ENCODE peak calls at places on chromosomes 6 and 20, in nine cellular contexts. V, W, Y, U, T, Q, R, D and Z are unnamed samples.
A peak's percentile ranks its signal among the peaks of the same experiment; 100 is the strongest.

GRCh38 chr6:20362623-20363022 is 39.1 kb upstream of the E2F3 start:
- DNase-seq in V (no peak), W (no peak), Y (no peak), U (no peak), T (no peak), Q (no peak), R (no peak), D (no peak), Z (no peak)

GRCh38 chr6:40409716-40410397 is 177.3 kb downstream of the LRFN2 start:
- DNase-seq in V (no peak), W (no peak), Y (no peak), U (no peak), T (no peak), Q (no peak), R (no peak), D (no peak), Z (no peak)

GRCh38 chr20:46062151-46062550 is 27.6 kb downstream of the NCOA5 start:
- DNase-seq in V (no peak), W (no peak), Y (no peak), U (no peak), T (no peak), Q (no peak), R (no peak), D (no peak), Z (no peak)

GRCh38 chr6:82951389-82951788 is 114.3 kb downstream of the UBE3D start:
- DNase-seq in V (no peak), W (peak; percentile 93), Y (no peak), U (no peak), T (no peak), Q (no peak), R (no peak), D (no peak), Z (no peak)

GRCh38 chr6:90631046-90631445 is 44.2 kb upstream of the MAP3K7 start:
- DNase-seq in V (no peak), W (no peak), Y (no peak), U (no peak), T (no peak), Q (no peak), R (no peak), D (no peak), Z (no peak)

GRCh38 chr6:107103082-107103481 is 12.2 kb downstream of the BEND3 start:
- DNase-seq in V (peak; percentile 55), W (no peak), Y (no peak), U (no peak), T (no peak), Q (no peak), R (no peak), D (no peak), Z (no peak)

GRCh38 chr20:48769111-48769879 is 58.5 kb downstream of the PREX1 start:
- DNase-seq in V (peak; percentile 41), W (no peak), Y (no peak), U (no peak), T (no peak), Q (no peak), R (no peak), D (peak; percentile 62), Z (peak; percentile 48)

GRCh38 chr20:4601630-4602296 is 119.9 kb upstream of the PRND start:
- DNase-seq in V (no peak), W (peak; percentile 74), Y (no peak), U (no peak), T (peak; percentile 83), Q (no peak), R (no peak), D (no peak), Z (peak; percentile 86)

GRCh38 chr20:19885981-19886665 is 128.1 kb downstream of the RIN2 start:
- DNase-seq in V (peak; percentile 7), W (peak; percentile 48), Y (no peak), U (no peak), T (peak; percentile 28), Q (peak; percentile 61), R (no peak), D (peak; percentile 45), Z (peak; percentile 31)

GRCh38 chr6:133774356-133774755 is 114.6 kb upstream of the TCF21 start:
- DNase-seq in V (no peak), W (peak; percentile 71), Y (no peak), U (no peak), T (peak; percentile 8), Q (no peak), R (no peak), D (peak; percentile 63), Z (no peak)

GRCh38 chr6:30709101-30709868 is 7.8 kb downstream of the MDC1 start:
- DNase-seq in V (no peak), W (no peak), Y (no peak), U (no peak), T (peak; percentile 52), Q (no peak), R (no peak), D (no peak), Z (no peak)